ENCODE peak calls at places on chromosomes 4 and X, in six cellular contexts. One of them, this sample, is unnamed.

GRCh38 chr4:183136880-183137279 is 37.8 kb downstream of the WWC2 start:
- DNase-seq in neuronal stem cell: no peak
- DNase-seq in activated T-helper 1 cell treated with Interleukin-2 at 50 U/mL for 16 hours: no peak
- DNase-seq in effector memory CD4-positive, alpha-beta T cell: no peak
- DNase-seq in cardiac fibroblast: no peak
- DNase-seq in activated CD4-positive, CD25-positive, alpha-beta regulatory T cell treated with anti-CD3 and anti-CD28 coated beads, Interleukin-2, amount 50 U/mL, for 72 hours: no peak
- DNase-seq in this sample: no peak

GRCh38 chrX:1483843-1484637 is 31.3 kb upstream of the ASMTL start:
- DNase-seq in neuronal stem cell: no peak
- DNase-seq in activated T-helper 1 cell treated with Interleukin-2 at 50 U/mL for 16 hours: no peak
- DNase-seq in effector memory CD4-positive, alpha-beta T cell: no peak
- DNase-seq in cardiac fibroblast: no peak
- DNase-seq in activated CD4-positive, CD25-positive, alpha-beta regulatory T cell treated with anti-CD3 and anti-CD28 coated beads, Interleukin-2, amount 50 U/mL, for 72 hours: peak
- DNase-seq in this sample: no peak

GRCh38 chrX:135512508-135513139 is 7.8 kb upstream of the INTS6L start:
- DNase-seq in neuronal stem cell: no peak
- DNase-seq in activated T-helper 1 cell treated with Interleukin-2 at 50 U/mL for 16 hours: no peak
- DNase-seq in effector memory CD4-positive, alpha-beta T cell: no peak
- DNase-seq in cardiac fibroblast: no peak
- DNase-seq in activated CD4-positive, CD25-positive, alpha-beta regulatory T cell treated with anti-CD3 and anti-CD28 coated beads, Interleukin-2, amount 50 U/mL, for 72 hours: no peak
- DNase-seq in this sample: no peak

GRCh38 chr4:1043658-1044468 is 32.4 kb downstream of the FGFRL1 start:
- DNase-seq in neuronal stem cell: peak
- DNase-seq in activated T-helper 1 cell treated with Interleukin-2 at 50 U/mL for 16 hours: no peak
- DNase-seq in effector memory CD4-positive, alpha-beta T cell: no peak
- DNase-seq in cardiac fibroblast: peak
- DNase-seq in activated CD4-positive, CD25-positive, alpha-beta regulatory T cell treated with anti-CD3 and anti-CD28 coated beads, Interleukin-2, amount 50 U/mL, for 72 hours: no peak
- DNase-seq in this sample: peak

GRCh38 chr4:40055379-40055872 is 1.2 kb upstream of the N4BP2 start:
- DNase-seq in neuronal stem cell: peak
- DNase-seq in activated T-helper 1 cell treated with Interleukin-2 at 50 U/mL for 16 hours: peak
- DNase-seq in effector memory CD4-positive, alpha-beta T cell: no peak
- DNase-seq in cardiac fibroblast: no peak
- DNase-seq in activated CD4-positive, CD25-positive, alpha-beta regulatory T cell treated with anti-CD3 and anti-CD28 coated beads, Interleukin-2, amount 50 U/mL, for 72 hours: peak
- DNase-seq in this sample: no peak

GRCh38 chrX:18885317-18886004 is 98.5 kb downstream of the PHKA2 start:
- DNase-seq in neuronal stem cell: no peak
- DNase-seq in activated T-helper 1 cell treated with Interleukin-2 at 50 U/mL for 16 hours: no peak
- DNase-seq in effector memory CD4-positive, alpha-beta T cell: no peak
- DNase-seq in cardiac fibroblast: peak
- DNase-seq in activated CD4-positive, CD25-positive, alpha-beta regulatory T cell treated with anti-CD3 and anti-CD28 coated beads, Interleukin-2, amount 50 U/mL, for 72 hours: no peak
- DNase-seq in this sample: peak

GRCh38 chrX:15680401-15680800 is 15.8 kb upstream of the CLTRN start:
- DNase-seq in neuronal stem cell: no peak
- DNase-seq in activated T-helper 1 cell treated with Interleukin-2 at 50 U/mL for 16 hours: no peak
- DNase-seq in effector memory CD4-positive, alpha-beta T cell: no peak
- DNase-seq in cardiac fibroblast: peak
- DNase-seq in activated CD4-positive, CD25-positive, alpha-beta regulatory T cell treated with anti-CD3 and anti-CD28 coated beads, Interleukin-2, amount 50 U/mL, for 72 hours: no peak
- DNase-seq in this sample: peak

GRCh38 chrX:96929036-96929435 is 45.3 kb downstream of the RPA4 start:
- DNase-seq in neuronal stem cell: no peak
- DNase-seq in activated T-helper 1 cell treated with Interleukin-2 at 50 U/mL for 16 hours: no peak
- DNase-seq in effector memory CD4-positive, alpha-beta T cell: no peak
- DNase-seq in cardiac fibroblast: no peak
- DNase-seq in activated CD4-positive, CD25-positive, alpha-beta regulatory T cell treated with anti-CD3 and anti-CD28 coated beads, Interleukin-2, amount 50 U/mL, for 72 hours: no peak
- DNase-seq in this sample: no peak

GRCh38 chr4:184907810-184908209 is 82.0 kb upstream of the ACSL1 start:
- DNase-seq in neuronal stem cell: no peak
- DNase-seq in activated T-helper 1 cell treated with Interleukin-2 at 50 U/mL for 16 hours: no peak
- DNase-seq in effector memory CD4-positive, alpha-beta T cell: no peak
- DNase-seq in cardiac fibroblast: no peak
- DNase-seq in activated CD4-positive, CD25-positive, alpha-beta regulatory T cell treated with anti-CD3 and anti-CD28 coated beads, Interleukin-2, amount 50 U/mL, for 72 hours: no peak
- DNase-seq in this sample: no peak

GRCh38 chrX:66019974-66020373 is 19.9 kb downstream of the VSIG4 start:
- DNase-seq in neuronal stem cell: no peak
- DNase-seq in activated T-helper 1 cell treated with Interleukin-2 at 50 U/mL for 16 hours: no peak
- DNase-seq in effector memory CD4-positive, alpha-beta T cell: no peak
- DNase-seq in cardiac fibroblast: no peak
- DNase-seq in activated CD4-positive, CD25-positive, alpha-beta regulatory T cell treated with anti-CD3 and anti-CD28 coated beads, Interleukin-2, amount 50 U/mL, for 72 hours: no peak
- DNase-seq in this sample: no peak

GRCh38 chr4:188025476-188025875 is 29.9 kb downstream of the ZFP42 start:
- DNase-seq in neuronal stem cell: no peak
- DNase-seq in activated T-helper 1 cell treated with Interleukin-2 at 50 U/mL for 16 hours: no peak
- DNase-seq in effector memory CD4-positive, alpha-beta T cell: no peak
- DNase-seq in cardiac fibroblast: no peak
- DNase-seq in activated CD4-positive, CD25-positive, alpha-beta regulatory T cell treated with anti-CD3 and anti-CD28 coated beads, Interleukin-2, amount 50 U/mL, for 72 hours: no peak
- DNase-seq in this sample: no peak